ENCODE peak calls at places on chromosomes 2 and 18, in six cellular contexts. D is iPS-NIHi11; J is hepatic stellate cell; A is CD4-positive, CD25-positive, alpha-beta regulatory T cell; H is gastrocnemius medialis; K is AG20443. L is an unnamed sample.

GRCh38 chr2:129892773-129893172 is 86.7 kb upstream of the RAB6C start:
- DNase-seq in D (no peak), J (no peak), A (no peak), H (no peak), K (no peak), L (no peak)

GRCh38 chr2:202841090-202841867 is 30.3 kb downstream of the ICA1L start:
- DNase-seq in D (no peak), J (no peak), A (no peak), H (no peak), K (no peak), L (no peak)

GRCh38 chr2:195662138-195662537 is 5.1 kb downstream of the SLC39A10 start:
- DNase-seq in D (no peak), J (no peak), A (no peak), H (no peak), K (no peak), L (no peak)

GRCh38 chr18:29749699-29750098 is 1292.8 kb downstream of the DSC3 start:
- DNase-seq in D (no peak), J (no peak), A (no peak), H (no peak), K (peak), L (no peak)

GRCh38 chr2:176493221-176493825 is 224.1 kb downstream of the MTX2 start:
- DNase-seq in D (no peak), J (no peak), A (no peak), H (no peak), K (no peak), L (no peak)

GRCh38 chr2:234488913-234489451 is 7.9 kb downstream of the ARL4C start:
- DNase-seq in D (no peak), J (no peak), A (peak), H (no peak), K (no peak), L (no peak)

GRCh38 chr18:48882379-48882778 is 68.4 kb downstream of the SMAD7 start:
- DNase-seq in D (no peak), J (no peak), A (no peak), H (no peak), K (no peak), L (no peak)

GRCh38 chr2:128386066-128386465 is 67.4 kb upstream of the HS6ST1 start:
- DNase-seq in D (no peak), J (no peak), A (no peak), H (peak), K (no peak), L (no peak)

GRCh38 chr2:106561356-106561755 is 74.2 kb downstream of the CD8B2 start:
- DNase-seq in D (no peak), J (no peak), A (no peak), H (peak), K (no peak), L (no peak)

GRCh38 chr18:23547806-23548205 is 38.5 kb downstream of the NPC1 start:
- DNase-seq in D (no peak), J (no peak), A (no peak), H (no peak), K (peak), L (no peak)

GRCh38 chr2:10688921-10689807 is 611 bp downstream of the NOL10 start:
- DNase-seq in D (no peak), J (peak), A (no peak), H (peak), K (peak), L (peak)

GRCh38 chr2:86566828-86567205 is 3.6 kb upstream of the CHMP3 start:
- DNase-seq in D (no peak), J (no peak), A (no peak), H (no peak), K (no peak), L (no peak)

GRCh38 chr2:179096090-179096489 is 46.2 kb upstream of the CCDC141 start:
- DNase-seq in D (no peak), J (no peak), A (no peak), H (no peak), K (no peak), L (no peak)

GRCh38 chr2:71067567-71068217 is 756 bp upstream of the NAGK start:
- DNase-seq in D (peak), J (no peak), A (no peak), H (no peak), K (no peak), L (no peak)

GRCh38 chr18:34787931-34788532 is 77.9 kb downstream of the DTNA start:
- DNase-seq in D (peak), J (peak), A (peak), H (peak), K (peak), L (no peak)

GRCh38 chr2:100130595-100131391 is 11.6 kb downstream of the AFF3 start:
- DNase-seq in D (no peak), J (no peak), A (no peak), H (no peak), K (no peak), L (no peak)

GRCh38 chr2:179031731-179032408 is 18.1 kb downstream of the CCDC141 start:
- DNase-seq in D (no peak), J (no peak), A (no peak), H (no peak), K (peak), L (no peak)

GRCh38 chr2:240930631-240931318 is 24.6 kb downstream of the CROCC2 start:
- DNase-seq in D (peak), J (no peak), A (no peak), H (no peak), K (no peak), L (no peak)

GRCh38 chr2:28543316-28544068 is 47.6 kb downstream of the PLB1 start:
- DNase-seq in D (no peak), J (no peak), A (no peak), H (no peak), K (peak), L (no peak)